ENCODE peak calls at places on chromosomes 1 and 21, in five cellular contexts. D is IMR-90, G is tibial nerve, Z is breast epithelium, J is right lobe of liver. Q is an unnamed sample. For H3K27me3 and H3K4me1, the result is how much of the 10 kb centered on the place peaks cover.

GRCh38 chr1:27122652-27123051 is 32.3 kb downstream of the SLC9A1 start:
- DNase-seq in D (peak), G (no peak), Z (peak), J (no peak), Q (no peak)

GRCh38 chr1:115322631-115323030 is 15.4 kb downstream of the NGF start:
- DNase-seq in D (peak), G (no peak), Z (no peak), J (no peak), Q (no peak)

GRCh38 chr1:52771384-52771783 is 45.1 kb downstream of the ZYG11B start:
- DNase-seq in D (peak), G (no peak), Z (no peak), J (no peak), Q (no peak)

GRCh38 chr1:201542166-201543045 is 3.5 kb downstream of the NAV1 start:
- DNase-seq in D (peak), G (no peak), Z (no peak), J (no peak), Q (no peak)

GRCh38 chr1:109204484-109204883 is 9.2 kb upstream of the SARS1 start:
- DNase-seq in D (no peak), G (no peak), Z (no peak), J (peak), Q (no peak)

GRCh38 chr1:51998007-51998406 is 7.5 kb upstream of the RAB3B start:
- DNase-seq in D (no peak), G (no peak), Z (no peak), J (no peak), Q (no peak)

GRCh38 chr21:31909153-31909771 is 36.4 kb downstream of the HUNK start:
- DNase-seq in D (peak), G (no peak), Z (no peak), J (no peak), Q (no peak)

GRCh38 chr1:3219005-3219724 is 150.2 kb downstream of the PRDM16 start:
- DNase-seq in D (no peak), G (peak), Z (no peak), J (peak), Q (no peak)

GRCh38 chr1:157081717-157082116 is 17.9 kb downstream of the ETV3L start:
- DNase-seq in D (no peak), G (no peak), Z (no peak), J (no peak), Q (no peak)

GRCh38 chr1:30388386-30388785 is 335.0 kb downstream of the MATN1 start:
- DNase-seq in D (no peak), G (no peak), Z (peak), J (peak), Q (no peak)

DNA sequence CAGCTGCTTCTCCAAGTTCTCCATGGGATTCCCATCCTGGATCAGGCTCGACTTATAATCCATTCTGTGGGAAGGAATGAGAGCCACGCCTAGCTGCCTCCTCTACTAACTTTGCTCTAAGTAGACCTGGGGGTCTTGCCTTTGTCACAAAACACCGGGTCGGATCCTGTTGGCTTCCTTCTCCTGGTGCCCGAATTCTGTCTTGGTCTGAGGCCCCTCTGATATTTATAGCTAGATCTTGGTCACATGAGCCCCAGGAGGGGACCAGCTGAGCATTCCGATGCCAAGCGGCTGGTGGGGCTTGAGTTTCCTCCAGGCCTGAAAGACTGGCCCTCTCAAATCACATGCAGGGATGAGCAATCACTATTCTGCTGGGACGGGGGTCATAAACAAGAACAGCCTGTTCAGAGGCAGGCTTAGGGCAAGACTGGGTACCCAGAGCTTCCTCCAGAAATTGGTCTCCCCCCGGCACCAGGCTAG is at the start of gene TRIM63:
- DNase-seq in D (no peak), G (no peak), Z (no peak), J (no peak), Q (no peak)
- H3K27me3 ChIP-seq in D (half or more), G (under half), Z (under half), J (under half), Q (under half)

GRCh38 chr1:230107941-230108340 is 40.9 kb downstream of the GALNT2 start:
- DNase-seq in D (no peak), G (no peak), Z (no peak), J (peak), Q (no peak)

GRCh38 chr1:230104395-230105244 is 37.6 kb downstream of the GALNT2 start:
- DNase-seq in D (peak), G (peak), Z (peak), J (peak), Q (no peak)

GRCh38 chr1:230105754-230106625 is 39.0 kb downstream of the GALNT2 start:
- DNase-seq in D (peak), G (no peak), Z (no peak), J (peak), Q (no peak)

GRCh38 chr1:230103341-230104173 is 36.5 kb downstream of the GALNT2 start:
- DNase-seq in D (peak), G (no peak), Z (no peak), J (no peak), Q (no peak)

DNA sequence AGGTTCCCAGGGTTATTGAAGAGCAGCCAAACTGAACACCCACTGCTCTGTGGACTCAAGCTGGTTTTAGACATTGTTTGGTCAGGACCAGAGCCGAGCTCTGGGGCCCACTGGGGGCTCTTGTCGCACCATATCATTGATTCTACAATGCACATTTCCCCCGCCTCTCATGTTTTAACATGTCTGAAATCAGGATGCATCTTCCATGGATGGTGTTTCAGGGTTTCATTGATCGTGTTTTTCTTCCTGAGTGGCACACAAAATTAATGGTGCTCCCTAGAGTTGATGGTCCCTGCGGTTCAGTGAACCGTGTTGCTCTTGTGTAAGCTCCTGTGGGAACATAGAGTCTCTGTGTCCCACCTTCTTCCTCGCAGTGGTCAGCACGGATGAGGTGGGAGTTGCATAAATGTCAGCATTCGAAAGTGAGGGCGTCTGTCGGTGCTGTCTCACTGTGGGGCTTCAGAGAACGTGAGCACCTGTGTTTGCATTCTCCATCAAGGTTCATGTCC is 38.3 kb downstream of the GALNT2 start:
- DNase-seq in D (no peak), G (no peak), Z (no peak), J (no peak), Q (no peak)
- H3K4me1 ChIP-seq in D (under half), G (under half), Z (under half), J (under half), Q (under half)

GRCh38 chr1:14415396-14415795 is 183.1 kb upstream of the KAZN start:
- DNase-seq in D (no peak), G (no peak), Z (no peak), J (no peak), Q (no peak)

GRCh38 chr1:14421295-14421976 is 177.0 kb upstream of the KAZN start:
- DNase-seq in D (no peak), G (no peak), Z (no peak), J (no peak), Q (no peak)

GRCh38 chr1:14421977-14422609 is 176.4 kb upstream of the KAZN start:
- DNase-seq in D (no peak), G (no peak), Z (no peak), J (no peak), Q (no peak)

GRCh38 chr1:14424325-14425000 is 174.0 kb upstream of the KAZN start:
- DNase-seq in D (no peak), G (no peak), Z (no peak), J (no peak), Q (no peak)

GRCh38 chr1:14420686-14421085 is 177.8 kb upstream of the KAZN start:
- DNase-seq in D (no peak), G (no peak), Z (no peak), J (no peak), Q (no peak)
- H3K4me3 ChIP-seq in D (no peak), G (no peak), Z (no peak), J (no peak), Q (no peak)

GRCh38 chr1:206974154-206974553 is 3.9 kb upstream of the FCAMR start:
- DNase-seq in D (no peak), G (no peak), Z (no peak), J (no peak), Q (no peak)
- H3K27me3 ChIP-seq in D (half or more), G (under half), Z (under half), J (under half), Q (under half)

DNA sequence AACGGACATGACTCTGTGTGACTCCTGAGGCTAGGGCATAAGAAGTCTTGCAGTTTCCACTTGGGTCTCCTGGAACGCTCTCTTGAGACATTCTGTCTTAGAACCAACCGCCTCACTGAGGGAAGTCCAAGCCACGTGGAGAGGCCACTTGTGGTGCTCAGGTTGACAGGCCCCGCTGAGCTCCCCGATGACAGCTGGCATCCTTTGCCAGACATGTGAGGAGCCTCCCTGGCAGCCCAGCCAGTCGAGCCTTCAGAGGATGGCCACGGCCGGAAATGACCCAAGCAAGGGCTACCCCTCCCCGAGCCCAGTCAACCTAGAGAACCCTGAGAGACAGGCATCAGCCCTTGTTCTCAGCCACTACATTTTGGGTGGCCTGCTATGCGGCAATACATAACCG is 20.7 kb downstream of the PLEKHA6 start:
- DNase-seq in D (no peak), G (no peak), Z (no peak), J (no peak), Q (no peak)
- H3K4me1 ChIP-seq in D (under half), G (under half), Z (under half), J (under half), Q (under half)